ENCODE peak calls at places on chromosomes 5 and 9, in nine cellular contexts. One of them, this sample, is unnamed.
A peak's percentile ranks its signal among the peaks of the same experiment; 100 is the strongest.

GRCh38 chr5:100902406-100903035 is 561 bp downstream of the ST8SIA4 start:
- DNase-seq in NCI-H1105: no peak
- DNase-seq in upper lobe of right lung: no peak
- DNase-seq in HTR-8/SVneo: no peak
- DNase-seq in heart right ventricle: no peak
- DNase-seq in foreskin fibroblast: no peak
- DNase-seq in effector CD8-positive, alpha-beta T cell: peak; percentile 2
- DNase-seq in ELF-1: peak; percentile 36
- DNase-seq in breast epithelium: no peak
- DNase-seq in this sample: no peak

GRCh38 chr9:128159073-128159783 is 837 bp upstream of the BBLN start:
- DNase-seq in upper lobe of right lung: no peak
- DNase-seq in heart right ventricle: no peak
- DNase-seq in effector CD8-positive, alpha-beta T cell: peak; percentile 29
- DNase-seq in foreskin fibroblast: no peak
- DNase-seq in HTR-8/SVneo: no peak
- DNase-seq in breast epithelium: no peak
- DNase-seq in ELF-1: no peak
- DNase-seq in NCI-H1105: no peak
- DNase-seq in this sample: no peak

GRCh38 chr9:20604561-20604960 is 17.7 kb downstream of the MLLT3 start:
- DNase-seq in upper lobe of right lung: no peak
- DNase-seq in heart right ventricle: no peak
- DNase-seq in breast epithelium: no peak
- DNase-seq in effector CD8-positive, alpha-beta T cell: no peak
- DNase-seq in ELF-1: no peak
- DNase-seq in HTR-8/SVneo: no peak
- DNase-seq in NCI-H1105: no peak
- DNase-seq in foreskin fibroblast: no peak
- DNase-seq in this sample: no peak

GRCh38 chr9:114250235-114250568 is 72.7 kb upstream of the ORM1 start:
- DNase-seq in effector CD8-positive, alpha-beta T cell: no peak
- DNase-seq in upper lobe of right lung: peak; percentile 91
- DNase-seq in NCI-H1105: peak; percentile 16
- DNase-seq in breast epithelium: peak; percentile 90
- DNase-seq in foreskin fibroblast: peak; percentile 87
- DNase-seq in HTR-8/SVneo: no peak
- DNase-seq in ELF-1: no peak
- DNase-seq in heart right ventricle: peak; percentile 82
- DNase-seq in this sample: no peak

GRCh38 chr5:118687671-118688621 is 300.4 kb downstream of the DTWD2 start:
- DNase-seq in upper lobe of right lung: no peak
- DNase-seq in HTR-8/SVneo: no peak
- DNase-seq in NCI-H1105: no peak
- DNase-seq in heart right ventricle: no peak
- DNase-seq in foreskin fibroblast: no peak
- DNase-seq in ELF-1: no peak
- DNase-seq in breast epithelium: no peak
- DNase-seq in effector CD8-positive, alpha-beta T cell: no peak
- DNase-seq in this sample: no peak

GRCh38 chr5:6766558-6767191 is 53.4 kb downstream of the TENT4A start:
- DNase-seq in breast epithelium: peak; percentile 92
- DNase-seq in effector CD8-positive, alpha-beta T cell: no peak
- DNase-seq in upper lobe of right lung: peak; percentile 95
- DNase-seq in NCI-H1105: peak; percentile 97
- DNase-seq in ELF-1: peak; percentile 16
- DNase-seq in heart right ventricle: peak; percentile 86
- DNase-seq in HTR-8/SVneo: peak; percentile 97
- DNase-seq in foreskin fibroblast: peak; percentile 91
- DNase-seq in this sample: peak; percentile 94

GRCh38 chr5:135669416-135669815 is 90.6 kb upstream of the CXCL14 start:
- DNase-seq in effector CD8-positive, alpha-beta T cell: no peak
- DNase-seq in NCI-H1105: no peak
- DNase-seq in ELF-1: no peak
- DNase-seq in foreskin fibroblast: no peak
- DNase-seq in upper lobe of right lung: no peak
- DNase-seq in breast epithelium: no peak
- DNase-seq in HTR-8/SVneo: no peak
- DNase-seq in heart right ventricle: no peak
- DNase-seq in this sample: no peak

GRCh38 chr9:93468763-93469456 is 15.5 kb upstream of the FAM120AOS start:
- DNase-seq in foreskin fibroblast: no peak
- DNase-seq in ELF-1: peak; percentile 10
- DNase-seq in NCI-H1105: no peak
- DNase-seq in effector CD8-positive, alpha-beta T cell: no peak
- DNase-seq in HTR-8/SVneo: no peak
- DNase-seq in heart right ventricle: peak; percentile 43
- DNase-seq in breast epithelium: no peak
- DNase-seq in upper lobe of right lung: no peak
- DNase-seq in this sample: no peak

GRCh38 chr9:14251146-14252071 is 62.5 kb downstream of the NFIB start:
- DNase-seq in effector CD8-positive, alpha-beta T cell: no peak
- DNase-seq in heart right ventricle: peak; percentile 87
- DNase-seq in ELF-1: peak; percentile 77
- DNase-seq in breast epithelium: peak; percentile 79
- DNase-seq in upper lobe of right lung: peak; percentile 89
- DNase-seq in HTR-8/SVneo: peak; percentile 13
- DNase-seq in foreskin fibroblast: peak; percentile 61
- DNase-seq in NCI-H1105: peak; percentile 85
- DNase-seq in this sample: no peak

GRCh38 chr9:120730661-120731514 is 16.6 kb upstream of the MEGF9 start:
- DNase-seq in heart right ventricle: peak; percentile 30
- DNase-seq in HTR-8/SVneo: no peak
- DNase-seq in upper lobe of right lung: peak; percentile 80
- DNase-seq in ELF-1: peak; percentile 63
- DNase-seq in effector CD8-positive, alpha-beta T cell: no peak
- DNase-seq in foreskin fibroblast: peak; percentile 88
- DNase-seq in NCI-H1105: no peak
- DNase-seq in breast epithelium: no peak
- DNase-seq in this sample: no peak

GRCh38 chr5:12316812-12317211 is 412.6 kb upstream of the CTNND2 start:
- DNase-seq in breast epithelium: no peak
- DNase-seq in effector CD8-positive, alpha-beta T cell: no peak
- DNase-seq in heart right ventricle: no peak
- DNase-seq in HTR-8/SVneo: no peak
- DNase-seq in foreskin fibroblast: no peak
- DNase-seq in ELF-1: peak; percentile 62
- DNase-seq in NCI-H1105: no peak
- DNase-seq in upper lobe of right lung: no peak
- DNase-seq in this sample: no peak

GRCh38 chr9:13661014-13661413 is 381.5 kb upstream of the MPDZ start:
- DNase-seq in heart right ventricle: no peak
- DNase-seq in upper lobe of right lung: no peak
- DNase-seq in ELF-1: no peak
- DNase-seq in foreskin fibroblast: no peak
- DNase-seq in breast epithelium: no peak
- DNase-seq in HTR-8/SVneo: no peak
- DNase-seq in NCI-H1105: no peak
- DNase-seq in effector CD8-positive, alpha-beta T cell: no peak
- DNase-seq in this sample: no peak

GRCh38 chr9:69919461-69920061 is 98.9 kb downstream of the CFAP95 start:
- DNase-seq in NCI-H1105: peak; percentile 66
- DNase-seq in breast epithelium: no peak
- DNase-seq in foreskin fibroblast: no peak
- DNase-seq in heart right ventricle: peak; percentile 14
- DNase-seq in ELF-1: peak; percentile 25
- DNase-seq in upper lobe of right lung: no peak
- DNase-seq in HTR-8/SVneo: peak; percentile 59
- DNase-seq in effector CD8-positive, alpha-beta T cell: no peak
- DNase-seq in this sample: no peak

GRCh38 chr5:149561848-149562247 is 10.6 kb upstream of the CSNK1A1 start:
- DNase-seq in effector CD8-positive, alpha-beta T cell: no peak
- DNase-seq in breast epithelium: no peak
- DNase-seq in NCI-H1105: no peak
- DNase-seq in foreskin fibroblast: peak; percentile 89
- DNase-seq in heart right ventricle: peak; percentile 34
- DNase-seq in ELF-1: peak; percentile 39
- DNase-seq in HTR-8/SVneo: peak; percentile 84
- DNase-seq in upper lobe of right lung: no peak
- DNase-seq in this sample: no peak

GRCh38 chr5:93385665-93386064 is 195.4 kb downstream of the NR2F1-AS1 start:
- DNase-seq in heart right ventricle: no peak
- DNase-seq in foreskin fibroblast: peak; percentile 37
- DNase-seq in effector CD8-positive, alpha-beta T cell: no peak
- DNase-seq in ELF-1: no peak
- DNase-seq in breast epithelium: no peak
- DNase-seq in HTR-8/SVneo: peak; percentile 13
- DNase-seq in upper lobe of right lung: no peak
- DNase-seq in NCI-H1105: no peak
- DNase-seq in this sample: no peak

GRCh38 chr5:179343902-179344300 is 1.4 kb downstream of the ADAMTS2 start:
- DNase-seq in HTR-8/SVneo: peak; percentile 33
- DNase-seq in breast epithelium: no peak
- DNase-seq in foreskin fibroblast: peak; percentile 67
- DNase-seq in upper lobe of right lung: no peak
- DNase-seq in effector CD8-positive, alpha-beta T cell: no peak
- DNase-seq in NCI-H1105: no peak
- DNase-seq in ELF-1: peak; percentile 74
- DNase-seq in heart right ventricle: no peak
- DNase-seq in this sample: no peak

GRCh38 chr9:98304381-98304780 is 48.9 kb upstream of the TBC1D2 start:
- DNase-seq in ELF-1: no peak
- DNase-seq in effector CD8-positive, alpha-beta T cell: no peak
- DNase-seq in upper lobe of right lung: peak; percentile 40
- DNase-seq in NCI-H1105: no peak
- DNase-seq in foreskin fibroblast: no peak
- DNase-seq in breast epithelium: no peak
- DNase-seq in heart right ventricle: no peak
- DNase-seq in HTR-8/SVneo: no peak
- DNase-seq in this sample: no peak

GRCh38 chr5:1673042-1673674 is 126.5 kb downstream of the MRPL36 start:
- DNase-seq in upper lobe of right lung: no peak
- DNase-seq in heart right ventricle: no peak
- DNase-seq in breast epithelium: no peak
- DNase-seq in ELF-1: peak; percentile 70
- DNase-seq in HTR-8/SVneo: no peak
- DNase-seq in effector CD8-positive, alpha-beta T cell: no peak
- DNase-seq in foreskin fibroblast: no peak
- DNase-seq in NCI-H1105: no peak
- DNase-seq in this sample: no peak

GRCh38 chr5:148027505-148027904 is 36.3 kb upstream of the SPINK5 start:
- DNase-seq in upper lobe of right lung: no peak
- DNase-seq in breast epithelium: no peak
- DNase-seq in effector CD8-positive, alpha-beta T cell: no peak
- DNase-seq in HTR-8/SVneo: no peak
- DNase-seq in ELF-1: no peak
- DNase-seq in heart right ventricle: no peak
- DNase-seq in foreskin fibroblast: no peak
- DNase-seq in NCI-H1105: no peak
- DNase-seq in this sample: no peak

GRCh38 chr5:53671447-53671846 is 111.0 kb downstream of the NDUFS4 start:
- DNase-seq in HTR-8/SVneo: no peak
- DNase-seq in effector CD8-positive, alpha-beta T cell: no peak
- DNase-seq in ELF-1: peak; percentile 39
- DNase-seq in foreskin fibroblast: no peak
- DNase-seq in heart right ventricle: no peak
- DNase-seq in upper lobe of right lung: no peak
- DNase-seq in NCI-H1105: no peak
- DNase-seq in breast epithelium: no peak
- DNase-seq in this sample: no peak

GRCh38 chr9:134922066-134922931 is 4.6 kb upstream of the FCN1 start:
- DNase-seq in effector CD8-positive, alpha-beta T cell: no peak
- DNase-seq in foreskin fibroblast: no peak
- DNase-seq in breast epithelium: no peak
- DNase-seq in upper lobe of right lung: peak; percentile 76
- DNase-seq in HTR-8/SVneo: no peak
- DNase-seq in ELF-1: no peak
- DNase-seq in NCI-H1105: no peak
- DNase-seq in heart right ventricle: no peak
- DNase-seq in this sample: peak; percentile 80

GRCh38 chr9:117411547-117411946 is 3.3 kb downstream of the ASTN2 start:
- DNase-seq in foreskin fibroblast: no peak
- DNase-seq in breast epithelium: no peak
- DNase-seq in upper lobe of right lung: no peak
- DNase-seq in effector CD8-positive, alpha-beta T cell: no peak
- DNase-seq in HTR-8/SVneo: no peak
- DNase-seq in NCI-H1105: peak; percentile 47
- DNase-seq in ELF-1: peak; percentile 76
- DNase-seq in heart right ventricle: peak; percentile 28
- DNase-seq in this sample: no peak

GRCh38 chr9:2132484-2133082 is 117.4 kb downstream of the SMARCA2 start:
- DNase-seq in foreskin fibroblast: peak; percentile 13
- DNase-seq in breast epithelium: no peak
- DNase-seq in heart right ventricle: no peak
- DNase-seq in ELF-1: peak; percentile 28
- DNase-seq in upper lobe of right lung: no peak
- DNase-seq in HTR-8/SVneo: peak; percentile 25
- DNase-seq in effector CD8-positive, alpha-beta T cell: no peak
- DNase-seq in NCI-H1105: peak; percentile 42
- DNase-seq in this sample: no peak

GRCh38 chr5:165757756-165758155 is 2252.3 kb downstream of the MAT2B start:
- DNase-seq in breast epithelium: no peak
- DNase-seq in ELF-1: peak; percentile 23
- DNase-seq in foreskin fibroblast: no peak
- DNase-seq in upper lobe of right lung: no peak
- DNase-seq in effector CD8-positive, alpha-beta T cell: no peak
- DNase-seq in NCI-H1105: no peak
- DNase-seq in HTR-8/SVneo: no peak
- DNase-seq in heart right ventricle: no peak
- DNase-seq in this sample: no peak

GRCh38 chr5:59036274-59036961 is 453.5 kb downstream of the RAB3C start:
- DNase-seq in NCI-H1105: no peak
- DNase-seq in breast epithelium: no peak
- DNase-seq in ELF-1: no peak
- DNase-seq in effector CD8-positive, alpha-beta T cell: peak; percentile 1
- DNase-seq in HTR-8/SVneo: peak; percentile 60
- DNase-seq in upper lobe of right lung: no peak
- DNase-seq in heart right ventricle: no peak
- DNase-seq in foreskin fibroblast: peak; percentile 96
- DNase-seq in this sample: no peak

GRCh38 chr9:123445116-123445515 is 89.1 kb downstream of the CRB2 start:
- DNase-seq in effector CD8-positive, alpha-beta T cell: no peak
- DNase-seq in ELF-1: peak; percentile 60
- DNase-seq in HTR-8/SVneo: no peak
- DNase-seq in foreskin fibroblast: no peak
- DNase-seq in upper lobe of right lung: no peak
- DNase-seq in NCI-H1105: no peak
- DNase-seq in heart right ventricle: no peak
- DNase-seq in breast epithelium: no peak
- DNase-seq in this sample: no peak

GRCh38 chr5:42951169-42951846 is 88.8 kb downstream of the ANXA2R start:
- DNase-seq in breast epithelium: no peak
- DNase-seq in HTR-8/SVneo: no peak
- DNase-seq in foreskin fibroblast: no peak
- DNase-seq in upper lobe of right lung: peak; percentile 76
- DNase-seq in effector CD8-positive, alpha-beta T cell: peak; percentile 63
- DNase-seq in ELF-1: no peak
- DNase-seq in heart right ventricle: peak; percentile 50
- DNase-seq in NCI-H1105: no peak
- DNase-seq in this sample: no peak

GRCh38 chr9:31412081-31412480 is 972.4 kb upstream of the ACO1 start:
- DNase-seq in NCI-H1105: no peak
- DNase-seq in breast epithelium: no peak
- DNase-seq in foreskin fibroblast: no peak
- DNase-seq in HTR-8/SVneo: no peak
- DNase-seq in heart right ventricle: no peak
- DNase-seq in upper lobe of right lung: no peak
- DNase-seq in ELF-1: no peak
- DNase-seq in effector CD8-positive, alpha-beta T cell: no peak
- DNase-seq in this sample: no peak

GRCh38 chr5:180172447-180173197 is 36.4 kb downstream of the RASGEF1C start:
- DNase-seq in NCI-H1105: peak; percentile 13
- DNase-seq in foreskin fibroblast: no peak
- DNase-seq in effector CD8-positive, alpha-beta T cell: no peak
- DNase-seq in breast epithelium: no peak
- DNase-seq in heart right ventricle: peak; percentile 28
- DNase-seq in HTR-8/SVneo: no peak
- DNase-seq in upper lobe of right lung: no peak
- DNase-seq in ELF-1: no peak
- DNase-seq in this sample: peak; percentile 78

GRCh38 chr5:176818391-176819098 is 8.2 kb downstream of the UNC5A start:
- DNase-seq in heart right ventricle: no peak
- DNase-seq in breast epithelium: no peak
- DNase-seq in foreskin fibroblast: no peak
- DNase-seq in effector CD8-positive, alpha-beta T cell: no peak
- DNase-seq in ELF-1: no peak
- DNase-seq in HTR-8/SVneo: no peak
- DNase-seq in NCI-H1105: no peak
- DNase-seq in upper lobe of right lung: no peak
- DNase-seq in this sample: no peak

GRCh38 chr9:128102861-128103588 is 24.5 kb downstream of the PTGES2 start:
- DNase-seq in ELF-1: no peak
- DNase-seq in breast epithelium: no peak
- DNase-seq in heart right ventricle: no peak
- DNase-seq in foreskin fibroblast: no peak
- DNase-seq in effector CD8-positive, alpha-beta T cell: no peak
- DNase-seq in NCI-H1105: no peak
- DNase-seq in HTR-8/SVneo: no peak
- DNase-seq in upper lobe of right lung: no peak
- DNase-seq in this sample: no peak

This sample was measured in osteocyte.